ENCODE peak calls at places on chromosomes 4 and X, in eight cellular contexts. I, S, P, A, M, U, D and B are unnamed samples.

GRCh38 chr4:7564242-7564641 is 129.5 kb upstream of the PSAPL1 start:
- DNase-seq in A (no peak), D (no peak), I (no peak), U (no peak), M (no peak), P (no peak), S (no peak), B (no peak)

GRCh38 chr4:34636623-34637022 is 1607.7 kb downstream of the ARAP2 start:
- DNase-seq in U (no peak), P (no peak), S (no peak), D (no peak), M (no peak), A (no peak), I (no peak), B (no peak)

GRCh38 chr4:76982638-76983579 is 33.4 kb downstream of the SEPTIN11 start:
- DNase-seq in U (no peak), A (no peak), M (no peak), P (no peak), S (no peak), D (no peak), I (no peak), B (no peak)

GRCh38 chr4:6945052-6945409 is 35.4 kb downstream of the TBC1D14 start:
- DNase-seq in P (no peak), A (no peak), U (no peak), S (no peak), I (no peak), M (no peak), D (no peak), B (no peak)

GRCh38 chr4:4901877-4902276 is 42.4 kb downstream of the MSX1 start:
- DNase-seq in A (no peak), M (no peak), D (no peak), U (no peak), P (no peak), I (no peak), S (no peak), B (no peak)

GRCh38 chrX:120604359-120604782 is 470 bp downstream of the MCTS1 start:
- DNase-seq in M (no peak), D (no peak), P (no peak), A (no peak), S (no peak), I (no peak), U (peak; percentile 5), B (peak; percentile 16)

GRCh38 chr4:68718447-68719074 is 48.1 kb upstream of the UGT2B15 start:
- DNase-seq in D (no peak), P (no peak), M (no peak), S (no peak), I (no peak), U (no peak), A (no peak), B (no peak)

GRCh38 chrX:45781901-45782553 is 581.4 kb upstream of the DIPK2B start:
- DNase-seq in D (no peak), P (no peak), U (no peak), S (no peak), A (no peak), M (no peak), I (no peak), B (no peak)

GRCh38 chr4:16133406-16133805 is 49.6 kb upstream of the PROM1 start:
- DNase-seq in I (no peak), M (no peak), S (no peak), U (no peak), D (no peak), P (no peak), A (no peak), B (no peak)

GRCh38 chr4:76955187-76955586 is 5.6 kb downstream of the SEPTIN11 start:
- DNase-seq in U (no peak), A (no peak), M (no peak), P (no peak), I (no peak), S (no peak), D (no peak), B (no peak)

GRCh38 chrX:1584237-1585011 is 7.0 kb upstream of the AKAP17A start:
- DNase-seq in I (no peak), M (no peak), D (no peak), A (no peak), P (no peak), S (no peak), U (no peak), B (no peak)

GRCh38 chrX:434946-435345 is 48.2 kb upstream of the PPP2R3B start:
- DNase-seq in D (no peak), U (no peak), S (no peak), A (no peak), P (no peak), I (no peak), M (no peak), B (no peak)

GRCh38 chr4:54368861-54369260 is 139.8 kb downstream of the PDGFRA start:
- DNase-seq in D (no peak), M (no peak), U (no peak), S (no peak), I (no peak), P (no peak), A (no peak), B (no peak)

GRCh38 chr4:136551753-136552152 is 980.5 kb downstream of the PCDH18 start:
- DNase-seq in U (no peak), D (no peak), M (no peak), P (no peak), I (no peak), A (no peak), S (no peak), B (no peak)

GRCh38 chr4:53633608-53634007 is 42.3 kb upstream of the LNX1 start:
- DNase-seq in P (no peak), D (peak; percentile 31), S (no peak), A (no peak), U (no peak), I (no peak), M (no peak), B (no peak)

GRCh38 chr4:3476341-3476747 is 13.2 kb downstream of the DOK7 start:
- DNase-seq in I (no peak), P (no peak), A (no peak), U (no peak), S (no peak), M (no peak), D (no peak), B (no peak)

GRCh38 chr4:102543030-102543505 is 41.9 kb downstream of the NFKB1 start:
- DNase-seq in U (peak; percentile 13), D (no peak), I (no peak), S (no peak), A (no peak), P (no peak), M (no peak), B (no peak)

GRCh38 chr4:64781737-64782326 is 372.6 kb upstream of the TECRL start:
- DNase-seq in S (peak; percentile 21), U (no peak), I (no peak), M (peak; percentile 21), A (no peak), P (no peak), D (no peak), B (peak; percentile 0)

GRCh38 chr4:5137927-5138326 is 86.6 kb downstream of the STK32B start:
- DNase-seq in U (no peak), S (no peak), A (no peak), D (no peak), I (no peak), P (no peak), M (no peak), B (no peak)

GRCh38 chr4:129172181-129172580 is 76.2 kb downstream of the C4orf33 start:
- DNase-seq in U (no peak), P (no peak), A (no peak), D (no peak), M (no peak), S (no peak), I (no peak), B (no peak)

GRCh38 chr4:181685911-181686310 is 557.3 kb upstream of the TENM3 start:
- DNase-seq in M (peak; percentile 13), A (no peak), D (no peak), S (no peak), P (no peak), U (no peak), I (no peak), B (no peak)

GRCh38 chr4:46648088-46648744 is 258.3 kb upstream of the GABRA2 start:
- DNase-seq in I (no peak), P (no peak), A (peak; percentile 20), D (no peak), U (no peak), M (no peak), S (no peak), B (no peak)

GRCh38 chrX:23434356-23434884 is 99.8 kb downstream of the PTCHD1 start:
- DNase-seq in U (peak; percentile 20), I (no peak), S (no peak), D (peak; percentile 78), A (no peak), M (peak; percentile 25), P (no peak), B (no peak)